ENCODE peak calls at places on chromosomes 13 and 19, in four cellular contexts. B, L, Y and T are unnamed samples.

GRCh38 chr19:41695745-41696144 is 7.7 kb upstream of the CEACAM7 start:
- DNase-seq in L (no peak), Y (no peak), B (no peak), T (no peak)

GRCh38 chr19:10615429-10616023 is 9.8 kb upstream of the SLC44A2 start:
- DNase-seq in L (no peak), B (no peak), Y (no peak), T (no peak)

GRCh38 chr19:22784051-22784450 is at the start of gene ZNF99:
- DNase-seq in Y (peak), L (no peak), B (peak), T (no peak)

GRCh38 chr19:33075519-33075918 is 5.5 kb upstream of the GPATCH1 start:
- DNase-seq in L (no peak), B (no peak), Y (no peak), T (no peak)

GRCh38 chr19:7789447-7789846 is 26.4 kb downstream of the CLEC4M start:
- DNase-seq in B (no peak), Y (no peak), L (no peak), T (no peak)

GRCh38 chr19:16034958-16035560 is 41.2 kb upstream of the TPM4 start:
- DNase-seq in Y (no peak), L (no peak), B (no peak), T (no peak)

GRCh38 chr13:94009696-94010095 is 469.8 kb downstream of the DCT start:
- DNase-seq in B (no peak), L (peak), Y (no peak), T (no peak)

GRCh38 chr13:79549355-79550106 is 68.6 kb downstream of the NDFIP2 start:
- DNase-seq in L (no peak), B (no peak), Y (no peak), T (peak)

GRCh38 chr13:114126789-114127472 is 5.5 kb downstream of the RASA3 start:
- DNase-seq in L (no peak), Y (no peak), B (no peak), T (no peak)

GRCh38 chr19:3095375-3096191 is 1.4 kb downstream of the GNA11 start:
- DNase-seq in L (no peak), B (no peak), Y (no peak), T (no peak)

GRCh38 chr13:92143766-92144165 is 745.3 kb downstream of the GPC5 start:
- DNase-seq in B (no peak), Y (no peak), L (no peak), T (no peak)

GRCh38 chr19:36041831-36042230 is 9.2 kb upstream of the CLIP3 start:
- DNase-seq in B (no peak), Y (peak), L (peak), T (peak)

GRCh38 chr13:86856996-86857395 is 814.2 kb upstream of the SLITRK5 start:
- DNase-seq in L (no peak), B (no peak), Y (no peak), T (no peak)

GRCh38 chr13:100100115-100100879 is 11.4 kb downstream of the PCCA start:
- DNase-seq in B (no peak), L (peak), Y (peak), T (peak)

GRCh38 chr19:7494416-7495098 is 5.7 kb upstream of the PEX11G start:
- DNase-seq in L (no peak), B (peak), Y (peak), T (no peak)

GRCh38 chr19:2500157-2500556 is 24.2 kb downstream of the GADD45B start:
- DNase-seq in Y (no peak), L (no peak), B (no peak), T (no peak)

GRCh38 chr13:20151612-20152011 is 9.2 kb downstream of the GJA3 start:
- DNase-seq in Y (no peak), L (no peak), B (no peak), T (no peak)

GRCh38 chr13:74661851-74662250 is 527.6 kb upstream of the KLF12 start:
- DNase-seq in B (no peak), L (no peak), Y (no peak), T (no peak)

GRCh38 chr13:72542241-72542640 is 185.2 kb downstream of the MZT1 start:
- DNase-seq in B (no peak), Y (no peak), L (no peak), T (no peak)

GRCh38 chr13:111458739-111459138 is 138.3 kb downstream of the TEX29 start:
- DNase-seq in B (no peak), Y (no peak), L (no peak), T (no peak)

GRCh38 chr19:16628984-16629691 is 1.1 kb upstream of the MED26 start:
- DNase-seq in B (no peak), L (no peak), Y (peak), T (no peak)

DNA sequence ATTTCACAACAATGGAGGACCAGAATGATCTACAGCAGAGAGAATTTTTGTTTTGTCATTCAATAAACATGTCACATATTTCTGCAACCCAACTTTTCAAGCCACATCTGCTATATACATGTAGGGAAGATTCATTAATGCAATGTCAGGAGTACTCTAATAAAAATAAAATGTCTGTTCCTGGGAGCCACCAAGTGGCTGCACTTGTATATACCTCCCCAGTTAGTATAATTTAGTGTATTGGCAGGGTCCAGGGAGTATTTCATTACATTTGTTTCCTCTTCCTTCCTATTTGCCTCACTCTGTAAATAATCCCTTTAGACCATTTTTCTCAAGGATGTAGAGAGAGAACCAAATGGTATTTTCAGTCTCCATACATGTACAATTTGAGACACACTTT is 1169.0 kb downstream of the DIAPH3 start:
- DNase-seq in L (no peak), Y (no peak), B (no peak), T (no peak)
- TF ChIP-seq CTCF in L (no peak), Y (no peak), B (no peak), T (peak)

GRCh38 chr13:41019027-41019487 is at the start of gene ELF1:
- DNase-seq in Y (peak), L (peak), B (no peak), T (peak)
- H3K4me3 ChIP-seq in Y (peak), L (peak), B (peak), T (no peak)

DNA sequence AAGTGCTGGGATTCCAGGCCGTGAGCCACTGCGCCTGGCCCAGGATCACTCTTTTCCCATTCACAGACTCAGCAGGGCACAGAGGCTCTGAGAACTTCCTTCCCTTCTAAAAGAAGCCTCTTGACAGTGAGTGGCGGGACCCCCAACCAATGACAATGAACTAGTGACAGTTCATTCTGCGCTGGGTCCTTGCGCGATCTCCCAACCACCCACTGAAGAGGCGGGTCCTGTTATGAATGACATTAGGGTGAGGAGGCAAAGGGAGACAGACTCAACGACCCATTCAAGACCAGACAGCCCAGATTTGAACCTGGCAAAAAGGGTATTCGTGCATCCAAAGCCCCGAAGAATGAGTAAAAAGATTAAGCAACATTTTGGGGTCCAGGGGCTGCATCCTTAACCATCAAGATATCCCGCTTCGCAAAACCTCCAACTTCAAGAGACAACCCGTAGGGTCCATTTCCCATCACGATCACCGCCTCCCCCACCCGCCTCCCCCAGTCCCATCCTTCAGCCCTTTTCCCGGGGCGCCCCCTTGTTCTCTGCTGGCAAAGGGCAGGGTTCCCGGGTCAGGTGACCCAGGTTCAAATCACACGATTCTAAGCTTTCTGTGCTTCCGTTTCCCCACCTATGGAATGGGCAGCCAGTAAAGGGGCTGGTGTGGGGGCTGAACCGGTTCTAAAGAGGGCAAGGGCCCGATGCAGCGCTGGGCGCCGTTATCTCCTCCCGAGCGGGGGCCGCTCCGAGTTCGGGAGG is 719 bp downstream of the SUGP2 start:
- DNase-seq in Y (peak), B (peak), L (peak), T (peak)
- TF ChIP-seq CTCF in Y (no peak), B (no peak), L (peak), T (no peak)

GRCh38 chr19:17950310-17951150 is 16.4 kb upstream of the KCNN1 start:
- DNase-seq in L (no peak), B (no peak), Y (no peak), T (no peak)
- H3K4me3 ChIP-seq in L (no peak), B (peak), Y (no peak), T (no peak)

GRCh38 chr19:5137571-5138124 is 168.7 kb downstream of the KDM4B start:
- DNase-seq in Y (no peak), L (no peak), B (no peak), T (no peak)
- TF ChIP-seq CTCF in Y (no peak), L (peak), B (peak), T (peak)

DNA sequence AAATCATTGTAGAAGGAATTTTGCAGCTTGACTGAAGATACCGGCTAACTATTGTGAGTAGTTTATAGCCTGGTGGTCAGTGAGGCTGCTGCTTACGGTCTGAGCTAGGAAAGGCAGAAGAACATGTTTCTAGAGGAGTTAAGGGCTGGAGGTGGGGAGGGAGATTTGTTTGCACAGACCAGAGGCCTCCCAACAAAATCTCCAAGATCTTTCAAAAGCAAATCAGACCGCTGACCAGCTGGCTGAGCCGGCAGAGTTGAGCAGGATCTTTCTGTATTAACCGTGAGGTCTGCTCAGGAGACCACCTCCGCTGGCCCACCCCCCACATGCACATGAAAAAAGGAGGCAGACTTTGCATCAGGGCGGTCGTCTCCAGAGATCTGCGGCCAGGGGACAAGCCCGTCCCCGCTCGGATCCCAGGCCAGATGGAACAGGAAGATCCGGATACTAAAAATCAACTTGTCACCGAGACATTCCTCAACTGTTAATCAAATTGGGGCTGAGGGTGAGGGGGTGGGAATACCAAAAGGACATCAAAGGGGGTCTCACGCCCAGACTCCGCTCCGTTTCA is 318.8 kb downstream of the ZNF536 start:
- DNase-seq in Y (no peak), L (no peak), B (no peak), T (no peak)
- H3K4me3 ChIP-seq in Y (no peak), L (no peak), B (no peak), T (no peak)

DNA sequence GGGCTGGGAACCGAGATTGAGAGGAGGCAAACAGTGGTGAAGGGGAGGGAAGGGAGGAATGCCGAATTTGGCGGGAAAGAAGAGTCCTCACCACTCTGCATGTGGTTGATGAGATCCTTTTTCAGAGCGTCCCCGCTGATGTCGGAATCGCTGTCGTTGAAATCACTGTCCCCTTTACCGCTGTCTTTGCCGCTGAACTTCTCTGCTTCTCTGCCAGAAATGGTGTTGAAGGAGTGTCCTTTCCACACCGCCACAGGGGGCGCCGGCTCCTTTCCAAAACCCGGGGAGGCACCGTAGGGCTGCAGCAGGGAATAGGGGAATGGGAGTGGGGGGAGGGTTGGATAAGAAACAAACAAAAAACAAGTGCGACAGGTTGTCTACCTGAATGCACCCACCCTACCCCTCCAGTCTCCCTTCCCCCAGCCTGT is 3.1 kb downstream of the PCDH8 start:
- DNase-seq in L (no peak), B (no peak), Y (no peak), T (no peak)
- TF ChIP-seq CTCF in L (peak), B (no peak), Y (no peak), T (no peak)

GRCh38 chr19:39156230-39156890 is 30.8 kb downstream of the PAK4 start:
- DNase-seq in B (no peak), L (no peak), Y (no peak), T (no peak)

GRCh38 chr19:39158646-39159260 is 33.2 kb downstream of the PAK4 start:
- DNase-seq in B (no peak), Y (no peak), L (no peak), T (no peak)

GRCh38 chr19:39156891-39157230 is 31.3 kb downstream of the PAK4 start:
- DNase-seq in Y (no peak), L (no peak), B (no peak), T (no peak)

GRCh38 chr19:39157275-39157996 is 31.9 kb downstream of the PAK4 start:
- DNase-seq in B (no peak), Y (no peak), L (no peak), T (no peak)

GRCh38 chr19:39157997-39158389 is 32.4 kb downstream of the PAK4 start:
- DNase-seq in Y (no peak), B (no peak), L (no peak), T (no peak)
- H3K4me3 ChIP-seq in Y (no peak), B (no peak), L (peak), T (no peak)